ENCODE peak calls at places on chromosomes 12 and 14, in six cellular contexts. I, E, Z, X, S and N are unnamed samples.

GRCh38 chr12:113961921-113962710 is 4.0 kb downstream of the RBM19 start:
- DNase-seq in X (peak), Z (no peak), E (no peak), S (no peak), I (no peak), N (no peak)

GRCh38 chr12:108297424-108297823 is 41.7 kb downstream of the CMKLR1 start:
- DNase-seq in I (no peak), Z (no peak), E (no peak), X (no peak), S (no peak), N (no peak)

GRCh38 chr12:26746315-26746714 is 86.7 kb downstream of the ITPR2 start:
- DNase-seq in E (no peak), I (no peak), X (peak), Z (no peak), S (no peak), N (no peak)

GRCh38 chr14:73783107-73783727 is 68.4 kb upstream of the PTGR2 start:
- DNase-seq in S (no peak), X (peak), Z (no peak), I (no peak), E (no peak), N (no peak)

GRCh38 chr12:4956054-4956453 is 46.3 kb downstream of the KCNA1 start:
- DNase-seq in X (no peak), E (no peak), S (no peak), I (no peak), Z (no peak), N (no peak)

GRCh38 chr12:92144631-92145480 is 790 bp downstream of the BTG1 start:
- DNase-seq in E (no peak), I (peak), Z (peak), S (peak), X (peak), N (peak)

GRCh38 chr14:30005114-30005698 is 77.6 kb upstream of the PRKD1 start:
- DNase-seq in I (no peak), E (peak), S (no peak), Z (peak), X (no peak), N (peak)

GRCh38 chr14:32985881-32986280 is 47.2 kb downstream of the NPAS3 start:
- DNase-seq in Z (no peak), X (no peak), E (no peak), S (no peak), I (no peak), N (no peak)

GRCh38 chr12:57182918-57183575 is 33.5 kb upstream of the NXPH4 start:
- DNase-seq in E (peak), S (peak), I (peak), Z (peak), X (peak), N (peak)

GRCh38 chr14:69708586-69709169 is 58.3 kb upstream of the SRSF5 start:
- DNase-seq in S (no peak), Z (peak), I (no peak), X (peak), E (no peak), N (no peak)

GRCh38 chr12:132539016-132539773 is 49.2 kb downstream of the FBRSL1 start:
- DNase-seq in Z (no peak), I (no peak), X (no peak), S (no peak), E (no peak), N (no peak)

GRCh38 chr14:98234208-98234607 is 1037.8 kb downstream of the BCL11B start:
- DNase-seq in X (peak), S (no peak), E (no peak), I (no peak), Z (no peak), N (no peak)

GRCh38 chr12:52090291-52090690 is 10.8 kb downstream of the SMIM41 start:
- DNase-seq in I (no peak), S (no peak), E (no peak), X (no peak), Z (no peak), N (no peak)

GRCh38 chr12:52013626-52014310 is 7.0 kb downstream of the TAMALIN start:
- DNase-seq in X (no peak), Z (no peak), E (no peak), S (no peak), I (no peak), N (no peak)

GRCh38 chr12:20868277-20868676 is 57.8 kb downstream of the SLCO1B3 start:
- DNase-seq in X (peak), S (no peak), I (no peak), Z (no peak), E (no peak), N (no peak)

GRCh38 chr12:113145720-113146551 is 3.6 kb upstream of the CFAP73 start:
- DNase-seq in Z (no peak), S (no peak), I (no peak), X (no peak), E (no peak), N (no peak)

GRCh38 chr12:130506844-130507243 is 169.2 kb downstream of the PIWIL1 start:
- DNase-seq in S (no peak), X (peak), Z (no peak), I (no peak), E (no peak), N (no peak)

GRCh38 chr14:78399316-78399889 is 229.2 kb downstream of the NRXN3 start:
- DNase-seq in E (no peak), I (no peak), Z (no peak), S (no peak), X (peak), N (no peak)

GRCh38 chr14:89977668-89978067 is 21.9 kb downstream of the TDP1 start:
- DNase-seq in X (no peak), S (no peak), Z (no peak), E (no peak), I (no peak), N (no peak)

GRCh38 chr14:74786916-74787315 is 23.8 kb downstream of the YLPM1 start:
- DNase-seq in X (no peak), Z (no peak), I (no peak), S (no peak), E (no peak), N (no peak)

GRCh38 chr14:78254911-78255431 is 84.8 kb downstream of the NRXN3 start:
- DNase-seq in E (no peak), X (peak), S (no peak), I (no peak), Z (peak), N (no peak)

GRCh38 chr14:96897184-96897583 is 100.0 kb downstream of the VRK1 start:
- DNase-seq in S (no peak), Z (no peak), X (no peak), E (no peak), I (no peak), N (no peak)

GRCh38 chr14:23182372-23183014 is 967 bp downstream of the SLC7A8 start:
- DNase-seq in X (no peak), I (peak), S (no peak), E (no peak), Z (peak), N (peak)

GRCh38 chr12:109273354-109273753 is 35.7 kb downstream of the FOXN4 start:
- DNase-seq in Z (no peak), X (no peak), S (no peak), I (no peak), E (no peak), N (no peak)

GRCh38 chr14:44149597-44149996 is 357.5 kb downstream of the FSCB start:
- DNase-seq in X (peak), S (no peak), E (no peak), I (no peak), Z (peak), N (no peak)

GRCh38 chr12:117699575-117699974 is 269.2 kb downstream of the KSR2 start:
- DNase-seq in Z (no peak), S (no peak), E (no peak), I (no peak), X (no peak), N (no peak)

GRCh38 chr14:42224053-42224888 is 617.6 kb downstream of the LRFN5 start:
- DNase-seq in S (no peak), X (peak), Z (peak), E (peak), I (peak), N (peak)